ENCODE peak calls at places on chromosomes 2 and 18, in seven cellular contexts. G is IMR-90, A is body of pancreas, V is K562, O is left lung, L is fibroblast of lung, Q is transverse colon. Z is an unnamed sample.

GRCh38 chr2:24280161-24280560 is 80.2 kb downstream of the ITSN2 start:
- DNase-seq in G (no peak), A (no peak), V (no peak), O (no peak), L (no peak), Q (no peak), Z (no peak)

GRCh38 chr2:13821255-13821880 is 811.1 kb upstream of the LRATD1 start:
- DNase-seq in G (peak; percentile 74), A (no peak), V (no peak), O (no peak), L (peak; percentile 97), Q (no peak), Z (peak; percentile 24)

GRCh38 chr2:222561817-222562424 is 94.0 kb downstream of the FARSB start:
- DNase-seq in G (peak; percentile 22), A (peak; percentile 33), V (peak; percentile 42), O (no peak), L (peak; percentile 20), Q (peak; percentile 50), Z (no peak)

GRCh38 chr2:222989431-222989830 is 62.6 kb upstream of the KCNE4 start:
- DNase-seq in G (no peak), A (no peak), V (no peak), O (no peak), L (no peak), Q (no peak), Z (no peak)

GRCh38 chr2:64538764-64539433 is 14.8 kb downstream of the AFTPH start:
- DNase-seq in G (peak; percentile 41), A (no peak), V (no peak), O (no peak), L (peak; percentile 20), Q (no peak), Z (no peak)

GRCh38 chr2:122542236-122542635 is 786.8 kb downstream of the TSN start:
- DNase-seq in G (no peak), A (no peak), V (no peak), O (no peak), L (no peak), Q (no peak), Z (no peak)

GRCh38 chr18:13032173-13032572 is 41.0 kb downstream of the CEP192 start:
- DNase-seq in G (no peak), A (no peak), V (no peak), O (no peak), L (no peak), Q (no peak), Z (no peak)

GRCh38 chr2:207481924-207482323 is 47.8 kb upstream of the CREB1 start:
- DNase-seq in G (no peak), A (no peak), V (peak; percentile 56), O (no peak), L (no peak), Q (no peak), Z (no peak)

GRCh38 chr2:160064916-160065315 is 2.5 kb upstream of the PLA2R1 start:
- DNase-seq in G (no peak), A (no peak), V (no peak), O (no peak), L (no peak), Q (no peak), Z (no peak)

GRCh38 chr2:58757971-58758370 is 516.8 kb upstream of the FANCL start:
- DNase-seq in G (no peak), A (no peak), V (peak; percentile 51), O (no peak), L (no peak), Q (no peak), Z (no peak)

GRCh38 chr2:201780674-201781582 is at the start of gene ALS2:
- DNase-seq in G (peak; percentile 100), A (peak; percentile 99), V (peak; percentile 85), O (peak; percentile 99), L (peak; percentile 99), Q (peak; percentile 97), Z (peak; percentile 98)

GRCh38 chr18:48711651-48712486 is 173.0 kb downstream of the CTIF start:
- DNase-seq in G (peak; percentile 49), A (no peak), V (peak; percentile 42), O (no peak), L (peak; percentile 41), Q (peak; percentile 20), Z (no peak)

GRCh38 chr2:3025261-3025660 is 352.4 kb downstream of the EIPR1 start:
- DNase-seq in G (no peak), A (no peak), V (no peak), O (no peak), L (no peak), Q (no peak), Z (no peak)

GRCh38 chr2:151097118-151097517 is 164.5 kb downstream of the RBM43 start:
- DNase-seq in G (peak; percentile 44), A (no peak), V (no peak), O (no peak), L (peak; percentile 55), Q (no peak), Z (peak; percentile 30)

GRCh38 chr2:174222154-174222553 is 26.2 kb downstream of the OLA1 start:
- DNase-seq in G (no peak), A (no peak), V (no peak), O (no peak), L (no peak), Q (no peak), Z (no peak)

GRCh38 chr2:33142874-33143273 is 196.1 kb downstream of the LTBP1 start:
- DNase-seq in G (no peak), A (no peak), V (no peak), O (no peak), L (no peak), Q (no peak), Z (no peak)

DNA sequence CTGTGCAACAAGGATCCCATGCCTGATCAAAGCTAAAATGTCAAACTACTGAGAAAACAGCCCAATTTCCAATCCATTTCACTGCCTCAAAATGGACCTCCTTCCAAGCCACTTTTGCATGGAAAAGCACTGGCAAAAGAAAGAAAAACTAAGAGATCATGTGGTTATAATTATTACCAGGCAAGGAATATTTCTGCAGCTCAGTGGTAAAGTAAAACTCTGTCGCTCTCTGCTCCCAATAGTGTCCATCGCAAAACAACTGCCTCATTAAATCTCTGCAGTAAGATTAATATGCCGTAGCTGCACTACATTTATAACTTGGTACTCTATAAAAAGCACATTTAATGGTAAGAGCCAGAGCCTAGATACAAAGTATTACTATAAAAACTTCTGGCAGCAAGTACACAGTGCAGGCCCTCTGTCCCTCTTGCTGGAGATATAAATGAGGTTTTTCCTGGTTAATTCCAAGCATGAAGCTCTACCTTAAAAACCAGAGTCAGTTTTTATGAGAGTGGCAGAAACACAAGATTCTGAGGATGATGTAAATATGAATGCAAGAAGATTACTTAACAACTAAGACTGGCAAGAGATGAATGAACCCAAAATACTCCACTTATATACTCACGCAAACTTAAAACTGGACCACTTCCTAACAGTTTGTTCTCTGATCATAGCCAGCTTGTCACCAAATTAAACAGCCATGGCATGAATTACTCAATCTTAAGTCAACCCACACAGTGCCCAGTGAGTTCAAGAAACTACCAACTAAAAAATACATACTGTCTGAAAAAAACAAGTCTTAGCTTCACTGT is 25.5 kb downstream of the ZNF521 start:
- DNase-seq in G (peak; percentile 6), A (no peak), V (no peak), O (no peak), L (no peak), Q (no peak), Z (no peak)
- H3K27ac ChIP-seq in G (no peak overlapping the region), A (no peak overlapping the region), V (no peak overlapping the region), O (no peak overlapping the region), L (no peak overlapping the region), Q (no peak overlapping the region), Z (no peak overlapping the region)

GRCh38 chr2:203122317-203122998 is 107.8 kb downstream of the NBEAL1 start:
- DNase-seq in G (peak; percentile 6), A (no peak), V (no peak), O (no peak), L (no peak), Q (no peak), Z (no peak)
- TF ChIP-seq CTCF in G (no peak), A (peak; percentile 43), V (peak; percentile 33), O (no peak), L (no peak), Q (no peak), Z (peak; percentile 19)

GRCh38 chr2:212922701-212923100 is 228.7 kb downstream of the IKZF2 start:
- DNase-seq in G (no peak), A (no peak), V (no peak), O (no peak), L (no peak), Q (no peak), Z (no peak)

GRCh38 chr2:212919238-212919637 is 232.2 kb downstream of the IKZF2 start:
- DNase-seq in G (no peak), A (no peak), V (no peak), O (no peak), L (no peak), Q (no peak), Z (no peak)

GRCh38 chr2:212921061-212921460 is 230.4 kb downstream of the IKZF2 start:
- DNase-seq in G (no peak), A (no peak), V (no peak), O (no peak), L (no peak), Q (no peak), Z (no peak)

GRCh38 chr2:212923393-212923792 is 228.0 kb downstream of the IKZF2 start:
- DNase-seq in G (no peak), A (no peak), V (no peak), O (no peak), L (no peak), Q (no peak), Z (no peak)

DNA sequence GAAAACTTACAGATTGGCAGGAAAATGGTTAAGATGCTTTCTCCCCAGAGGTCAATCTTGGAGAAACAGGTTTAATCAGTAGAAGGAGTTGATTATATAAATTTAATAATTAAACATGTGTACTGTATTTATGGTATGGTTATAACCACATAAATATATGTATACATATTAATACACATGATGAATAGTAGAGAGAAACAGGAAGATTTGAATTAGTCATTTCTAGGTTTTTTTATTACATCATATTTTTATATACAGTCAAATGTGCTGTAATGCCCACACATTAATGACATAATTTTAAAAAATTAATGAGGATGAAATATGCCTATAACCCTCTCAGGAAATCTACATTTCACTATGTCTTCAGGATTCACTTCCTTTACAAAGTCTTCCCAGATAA is 229.7 kb downstream of the IKZF2 start:
- DNase-seq in G (no peak), A (no peak), V (no peak), O (no peak), L (no peak), Q (no peak), Z (no peak)
- H3K27ac ChIP-seq in G (no peak overlapping the region), A (no peak overlapping the region), V (no peak overlapping the region), O (no peak overlapping the region), L (no peak overlapping the region), Q (no peak overlapping the region), Z (no peak overlapping the region)

GRCh38 chr2:53442783-53443182 is 324.8 kb upstream of the CHAC2 start:
- DNase-seq in G (no peak), A (peak; percentile 27), V (no peak), O (peak; percentile 54), L (no peak), Q (peak; percentile 13), Z (no peak)
- TF ChIP-seq CTCF in G (no peak), A (peak; percentile 15), V (no peak), O (no peak), L (no peak), Q (no peak), Z (no peak)